ENCODE peak calls at places on chromosomes 6 and 20, in six cellular contexts. H is psoas muscle, L is brain microvascular endothelial cell, C is lower lobe of right lung, X is mammary epithelial cell, T is uterus. P is an unnamed sample.

GRCh38 chr20:50339196-50339901 is 148.7 kb downstream of the CEBPB start:
- DNase-seq in C (no peak), T (peak), H (no peak), X (no peak), L (no peak), P (no peak)

GRCh38 chr6:116667620-116668019 is 946 bp downstream of the ZUP1 start:
- DNase-seq in T (no peak), L (no peak), X (no peak), C (no peak), H (no peak), P (no peak)

GRCh38 chr6:30915591-30915946 is 1.5 kb downstream of the VARS2 start:
- DNase-seq in X (peak), H (no peak), C (peak), T (no peak), L (peak), P (no peak)

GRCh38 chr6:45830441-45831139 is 185.1 kb downstream of the CLIC5 start:
- DNase-seq in X (peak), L (no peak), C (no peak), H (no peak), T (no peak), P (no peak)

GRCh38 chr20:41392295-41392694 is 25.7 kb upstream of the EMILIN3 start:
- DNase-seq in X (no peak), H (no peak), L (no peak), T (no peak), C (peak), P (no peak)

GRCh38 chr6:146861029-146861563 is 262.3 kb downstream of the ADGB start:
- DNase-seq in C (no peak), T (no peak), L (no peak), H (no peak), X (no peak), P (no peak)

GRCh38 chr6:53236241-53236640 is 87.6 kb upstream of the GCM1 start:
- DNase-seq in C (no peak), H (no peak), X (no peak), L (no peak), T (no peak), P (no peak)

GRCh38 chr20:21235346-21235712 is 67.8 kb upstream of the XRN2 start:
- DNase-seq in X (no peak), H (no peak), T (no peak), C (no peak), L (no peak), P (no peak)

GRCh38 chr6:37391100-37391499 is 37.3 kb downstream of the RNF8 start:
- DNase-seq in T (no peak), H (no peak), L (no peak), C (no peak), X (no peak), P (no peak)

GRCh38 chr20:46375771-46376170 is 30.6 kb downstream of the ELMO2 start:
- DNase-seq in H (no peak), T (no peak), C (no peak), X (peak), L (no peak), P (no peak)

GRCh38 chr6:110741517-110741916 is 73.8 kb downstream of the CDK19 start:
- DNase-seq in X (no peak), H (no peak), C (no peak), T (no peak), L (no peak), P (no peak)

GRCh38 chr6:82268301-82268846 is 20.8 kb upstream of the IBTK start:
- DNase-seq in X (no peak), T (no peak), H (no peak), L (no peak), C (no peak), P (no peak)

GRCh38 chr6:155352812-155353211 is 38.5 kb upstream of the TFB1M start:
- DNase-seq in L (peak), C (no peak), H (no peak), T (no peak), X (peak), P (no peak)

GRCh38 chr20:37520417-37520751 is 666 bp upstream of the NNAT start:
- DNase-seq in T (no peak), X (no peak), H (no peak), C (no peak), L (no peak), P (no peak)

GRCh38 chr6:31738048-31738979 is 1.5 kb upstream of the MSH5 start:
- DNase-seq in T (no peak), H (no peak), L (peak), C (peak), X (peak), P (no peak)

GRCh38 chr6:158160932-158161539 is 7.0 kb downstream of the SERAC1 start:
- DNase-seq in X (no peak), T (no peak), L (peak), H (no peak), C (no peak), P (no peak)

GRCh38 chr6:64062960-64063683 is 427.5 kb downstream of the PHF3 start:
- DNase-seq in H (no peak), L (no peak), X (no peak), T (no peak), C (no peak), P (no peak)

GRCh38 chr6:70371454-70372105 is 41.7 kb upstream of the FAM135A start:
- DNase-seq in C (no peak), H (no peak), L (no peak), T (no peak), X (peak), P (no peak)

GRCh38 chr6:38984723-38985122 is 63.9 kb upstream of the GLP1R start:
- DNase-seq in C (no peak), H (no peak), T (no peak), X (no peak), L (no peak), P (no peak)

GRCh38 chr6:170193326-170193821 is 97.5 kb downstream of the DLL1 start:
- DNase-seq in C (no peak), T (no peak), X (no peak), L (no peak), H (no peak), P (no peak)

GRCh38 chr6:106439459-106439858 is 78.9 kb downstream of the CRYBG1 start:
- DNase-seq in C (no peak), T (no peak), H (no peak), X (peak), L (no peak), P (no peak)

GRCh38 chr6:15907914-15908518 is 220.9 kb upstream of the MYLIP start:
- DNase-seq in X (peak), L (no peak), H (no peak), C (no peak), T (no peak), P (no peak)

GRCh38 chr6:23013776-23014175 is 444.4 kb downstream of the HDGFL1 start:
- DNase-seq in X (peak), L (no peak), T (no peak), C (no peak), H (no peak), P (no peak)

GRCh38 chr6:147459772-147460171 is 48.7 kb upstream of the SAMD5 start:
- DNase-seq in H (no peak), C (no peak), L (no peak), X (no peak), T (no peak), P (no peak)

GRCh38 chr6:30000156-30000791 is 57.9 kb downstream of the HLA-A start:
- DNase-seq in C (no peak), H (no peak), X (no peak), T (no peak), L (no peak), P (no peak)

GRCh38 chr6:14671261-14671681 is 553.7 kb downstream of the CD83 start:
- DNase-seq in T (peak), L (no peak), H (peak), X (peak), C (no peak), P (peak)

GRCh38 chr6:144347933-144348332 is 62.8 kb downstream of the UTRN start:
- DNase-seq in L (no peak), X (no peak), T (no peak), H (no peak), C (no peak), P (no peak)

GRCh38 chr6:35443341-35444030 is 8.7 kb upstream of the FANCE start:
- DNase-seq in T (no peak), L (no peak), H (no peak), X (no peak), C (no peak), P (no peak)

GRCh38 chr20:20065366-20065765 is 13.0 kb downstream of the CFAP61 start:
- DNase-seq in X (no peak), H (no peak), C (no peak), L (no peak), T (no peak), P (no peak)

GRCh38 chr6:28985396-28986164 is 19.5 kb downstream of the ZNF311 start:
- DNase-seq in H (peak), L (peak), X (peak), C (peak), T (peak), P (peak)

GRCh38 chr6:146027586-146028249 is 1.1 kb upstream of the GRM1 start:
- DNase-seq in H (no peak), T (no peak), L (no peak), X (no peak), C (no peak), P (no peak)

GRCh38 chr6:161884782-161885181 is 610.9 kb upstream of the AGPAT4 start:
- DNase-seq in X (no peak), T (no peak), H (no peak), C (no peak), L (no peak), P (no peak)

GRCh38 chr6:144712541-144712940 is 427.4 kb downstream of the UTRN start:
- DNase-seq in C (no peak), H (no peak), T (no peak), L (no peak), X (no peak), P (no peak)

GRCh38 chr20:48672324-48672723 is 155.5 kb downstream of the PREX1 start:
- DNase-seq in X (no peak), H (no peak), T (no peak), C (no peak), L (no peak), P (no peak)
- H3K27ac ChIP-seq in X (no peak), H (no peak), T (no peak), C (no peak), L (no peak), P (no peak)

DNA sequence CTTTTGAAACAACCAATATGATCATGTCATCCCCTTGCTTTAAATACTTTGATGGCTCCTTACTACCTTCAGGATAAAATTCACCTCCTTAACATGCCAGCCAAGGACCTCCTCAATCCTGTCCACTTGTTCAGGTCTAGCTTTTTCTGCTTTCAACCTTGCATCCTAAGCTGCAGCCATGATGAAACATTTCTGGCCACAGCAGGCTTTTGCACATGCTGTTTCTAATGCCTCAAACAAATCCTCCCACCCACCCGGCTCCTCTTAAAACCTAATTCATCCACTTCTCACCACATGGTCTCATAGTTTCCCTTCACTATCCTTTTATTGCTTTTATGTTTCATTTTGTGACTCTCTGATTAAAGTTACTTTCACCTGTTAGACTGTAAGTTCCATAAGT is 124.6 kb downstream of the MYB start:
- DNase-seq in L (no peak), T (no peak), H (no peak), X (no peak), C (no peak), P (no peak)
- H3K27ac ChIP-seq in L (no peak), T (no peak), H (no peak), X (no peak), C (no peak), P (no peak)

GRCh38 chr20:63626424-63627128 is at the start of gene GMEB2:
- DNase-seq in T (peak), H (peak), L (peak), X (no peak), C (peak), P (peak)

GRCh38 chr20:63627700-63628245 is 872 bp upstream of the GMEB2 start:
- DNase-seq in T (no peak), H (no peak), X (no peak), L (no peak), C (no peak), P (no peak)

GRCh38 chr20:63625771-63626423 is 1.0 kb downstream of the GMEB2 start:
- DNase-seq in T (peak), L (peak), C (peak), X (no peak), H (no peak), P (no peak)

GRCh38 chr20:63627129-63627699 is 313 bp upstream of the GMEB2 start:
- DNase-seq in X (peak), C (peak), L (peak), H (peak), T (peak), P (peak)

DNA sequence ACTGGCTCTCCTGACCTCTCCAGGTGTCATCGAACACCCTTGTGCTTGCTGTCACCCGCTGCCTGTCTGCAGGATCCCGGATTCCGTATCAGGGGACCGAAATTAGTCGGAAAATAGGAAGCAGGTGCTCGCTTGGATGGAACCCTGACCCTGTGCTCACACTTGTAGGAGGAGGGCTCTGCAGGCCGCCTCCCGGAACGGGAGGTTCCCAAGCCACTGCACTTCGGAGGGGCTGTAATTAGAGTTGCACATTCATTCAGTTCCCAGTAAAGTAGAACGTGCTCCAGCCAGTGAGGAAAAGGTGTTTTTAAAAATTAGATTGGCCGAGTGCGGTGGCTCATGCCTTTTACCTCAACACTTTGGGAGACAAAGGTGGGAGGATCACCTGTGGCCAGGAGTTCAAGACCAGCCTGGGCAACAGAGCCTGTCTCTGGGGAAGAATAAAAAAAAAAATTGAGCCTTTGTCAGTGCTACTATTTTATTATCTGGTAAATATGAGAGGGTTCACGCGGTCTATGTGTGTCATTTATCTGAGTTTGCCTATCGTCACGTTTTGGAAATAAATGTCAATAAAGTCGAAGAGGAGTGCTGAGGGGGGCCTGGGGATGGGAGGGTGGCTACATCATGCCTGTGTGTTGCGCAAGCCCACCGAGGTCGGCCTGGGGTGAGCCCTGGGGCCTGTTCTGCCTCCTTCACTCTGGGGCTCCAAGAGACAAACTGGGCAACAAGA is 1.5 kb upstream of the GMEB2 start:
- DNase-seq in C (peak), L (peak), H (peak), X (peak), T (peak), P (peak)
- H3K27ac ChIP-seq in C (peak), L (peak), H (peak), X (peak), T (peak), P (peak)

GRCh38 chr6:104941694-104942177 is 15.2 kb upstream of the LIN28B start:
- DNase-seq in L (no peak), T (no peak), C (no peak), H (no peak), X (no peak), P (no peak)
- H3K27ac ChIP-seq in L (no peak), T (no peak), C (no peak), H (no peak), X (no peak), P (no peak)

GRCh38 chr6:27791182-27791939 is 120.8 kb downstream of the OR2B2 start:
- DNase-seq in T (peak), H (peak), X (peak), L (peak), C (no peak), P (no peak)
- H3K27ac ChIP-seq in T (peak), H (no peak), X (peak), L (no peak), C (peak), P (no peak)

GRCh38 chr20:57288676-57289075 is 22.2 kb upstream of the BMP7 start:
- DNase-seq in T (no peak), C (no peak), X (no peak), H (no peak), L (no peak), P (no peak)

GRCh38 chr20:57290178-57290484 is 23.7 kb upstream of the BMP7 start:
- DNase-seq in T (no peak), L (no peak), X (no peak), C (no peak), H (no peak), P (no peak)

GRCh38 chr20:57287901-57288300 is 21.5 kb upstream of the BMP7 start:
- DNase-seq in L (no peak), T (no peak), X (no peak), C (no peak), H (no peak), P (no peak)

GRCh38 chr20:57291003-57291402 is 24.6 kb upstream of the BMP7 start:
- DNase-seq in X (no peak), H (no peak), T (no peak), L (no peak), C (no peak), P (no peak)

GRCh38 chr20:57289401-57290177 is 23.1 kb upstream of the BMP7 start:
- DNase-seq in T (no peak), X (no peak), L (no peak), C (no peak), H (no peak), P (no peak)
- H3K27ac ChIP-seq in T (no peak), X (no peak), L (no peak), C (no peak), H (no peak), P (no peak)

DNA sequence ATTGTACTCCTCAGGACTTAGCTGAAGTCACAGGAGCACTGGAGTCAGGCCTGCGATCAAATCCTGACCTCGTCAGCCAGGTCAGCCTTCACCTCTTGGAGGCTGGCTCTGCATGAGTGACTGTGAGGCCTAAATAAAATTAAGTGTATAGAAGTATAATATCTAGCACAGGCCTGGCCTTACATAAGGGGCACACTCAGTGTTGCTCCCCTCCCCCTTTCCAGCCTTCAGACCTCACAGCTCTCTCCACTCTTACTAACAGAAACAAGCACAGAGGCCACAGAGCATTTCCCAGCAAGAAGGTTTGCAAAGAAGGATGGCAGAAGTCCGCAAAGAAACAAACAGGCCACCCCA is 84.8 kb downstream of the TRERF1 start:
- DNase-seq in X (no peak), L (no peak), C (no peak), H (no peak), T (no peak), P (no peak)
- H3K27ac ChIP-seq in X (no peak), L (no peak), C (peak), H (no peak), T (no peak), P (no peak)